ENCODE peak calls at places on chromosomes 1 and 21, in nine cellular contexts. W is mesothelial cell of epicardium; R is kidney epithelial cell; B is esophagus muscularis mucosa; A is CD8-positive, alpha-beta T cell; Q is Calu3; O is uterus; E is osteocyte; S is ascending aorta. K is an unnamed sample.

GRCh38 chr21:44087426-44088400 is 19.5 kb upstream of the PWP2 start:
- DNase-seq in A (no peak), Q (no peak), R (no peak), S (peak), W (peak), B (no peak), O (no peak), E (peak), K (peak)

GRCh38 chr21:18620421-18620820 is 216.8 kb upstream of the TMPRSS15 start:
- DNase-seq in A (no peak), O (no peak), S (no peak), Q (no peak), E (no peak), B (no peak), W (no peak), R (no peak), K (no peak)

GRCh38 chr1:118266436-118266835 is 81.4 kb upstream of the SPAG17 start:
- DNase-seq in E (no peak), S (no peak), O (no peak), A (no peak), R (peak), Q (no peak), W (no peak), B (no peak), K (no peak)

GRCh38 chr1:40096977-40097782 is at the start of gene PPT1:
- DNase-seq in R (peak), A (peak), E (peak), O (peak), B (peak), Q (peak), W (peak), S (peak), K (peak)

GRCh38 chr1:193212637-193213036 is 26.2 kb upstream of the B3GALT2 start:
- DNase-seq in S (no peak), O (no peak), Q (no peak), W (no peak), E (no peak), B (no peak), R (no peak), A (no peak), K (no peak)

GRCh38 chr1:214857716-214858115 is 224.8 kb upstream of the KCNK2 start:
- DNase-seq in O (no peak), R (no peak), S (no peak), A (no peak), E (no peak), Q (no peak), W (no peak), B (no peak), K (no peak)

GRCh38 chr1:226875641-226876295 is 5.4 kb downstream of the PSEN2 start:
- DNase-seq in Q (peak), A (peak), B (no peak), R (peak), W (no peak), S (no peak), E (peak), O (no peak), K (no peak)

GRCh38 chr21:27213328-27213727 is 246.4 kb upstream of the ADAMTS5 start:
- DNase-seq in S (no peak), Q (no peak), A (no peak), E (no peak), W (no peak), O (no peak), R (no peak), B (no peak), K (no peak)

GRCh38 chr1:167060141-167061072 is 29.8 kb downstream of the GPA33 start:
- DNase-seq in S (no peak), W (no peak), B (peak), R (no peak), Q (no peak), A (no peak), E (peak), O (no peak), K (no peak)

GRCh38 chr1:41822865-41823264 is 95.9 kb downstream of the HIVEP3 start:
- DNase-seq in O (no peak), R (no peak), S (no peak), Q (no peak), E (no peak), W (no peak), B (no peak), A (no peak), K (no peak)

GRCh38 chr1:45141247-45142003 is 65.0 kb downstream of the ZSWIM5 start:
- DNase-seq in R (no peak), O (no peak), A (no peak), S (no peak), Q (no peak), W (no peak), B (no peak), E (no peak), K (no peak)

GRCh38 chr21:37767984-37768383 is 148.3 kb downstream of the KCNJ6 start:
- DNase-seq in O (no peak), Q (no peak), A (no peak), S (no peak), B (no peak), E (no peak), W (no peak), R (no peak), K (no peak)

GRCh38 chr1:11156958-11157357 is 32.2 kb upstream of the ANGPTL7 start:
- DNase-seq in Q (no peak), B (no peak), E (no peak), A (no peak), W (no peak), S (no peak), O (no peak), R (no peak), K (no peak)

GRCh38 chr1:42998381-42998780 is 39.7 kb upstream of the SLC2A1 start:
- DNase-seq in A (no peak), R (no peak), B (no peak), E (no peak), O (no peak), S (no peak), Q (no peak), W (no peak), K (no peak)

GRCh38 chr1:244087611-244088010 is 36.5 kb downstream of the ZBTB18 start:
- DNase-seq in Q (no peak), S (peak), B (no peak), A (no peak), E (no peak), R (no peak), O (no peak), W (no peak), K (no peak)

GRCh38 chr1:48680411-48681035 is 96.2 kb downstream of the BEND5 start:
- DNase-seq in E (no peak), A (no peak), S (no peak), Q (no peak), B (no peak), W (no peak), R (no peak), O (no peak), K (no peak)
- TF ChIP-seq CTCF in E (no peak), A (no peak), S (no peak), Q (no peak), B (no peak), W (no peak), R (peak), O (no peak), K (no peak)

GRCh38 chr1:4655674-4656532 is 1.5 kb downstream of the AJAP1 start:
- DNase-seq in B (no peak), R (no peak), E (no peak), A (no peak), Q (peak), O (peak), W (peak), S (no peak), K (peak)
- TF ChIP-seq CTCF in B (peak), R (peak), E (peak), A (peak), Q (no peak), O (peak), W (peak), S (no peak), K (no peak)

GRCh38 chr1:4152266-4152665 is 252.2 kb upstream of the C1orf174 start:
- DNase-seq in O (no peak), A (no peak), S (no peak), E (no peak), Q (no peak), B (no peak), R (no peak), W (no peak), K (no peak)
- TF ChIP-seq CTCF in O (no peak), A (no peak), S (no peak), E (no peak), Q (no peak), B (no peak), R (no peak), W (no peak), K (no peak)

DNA sequence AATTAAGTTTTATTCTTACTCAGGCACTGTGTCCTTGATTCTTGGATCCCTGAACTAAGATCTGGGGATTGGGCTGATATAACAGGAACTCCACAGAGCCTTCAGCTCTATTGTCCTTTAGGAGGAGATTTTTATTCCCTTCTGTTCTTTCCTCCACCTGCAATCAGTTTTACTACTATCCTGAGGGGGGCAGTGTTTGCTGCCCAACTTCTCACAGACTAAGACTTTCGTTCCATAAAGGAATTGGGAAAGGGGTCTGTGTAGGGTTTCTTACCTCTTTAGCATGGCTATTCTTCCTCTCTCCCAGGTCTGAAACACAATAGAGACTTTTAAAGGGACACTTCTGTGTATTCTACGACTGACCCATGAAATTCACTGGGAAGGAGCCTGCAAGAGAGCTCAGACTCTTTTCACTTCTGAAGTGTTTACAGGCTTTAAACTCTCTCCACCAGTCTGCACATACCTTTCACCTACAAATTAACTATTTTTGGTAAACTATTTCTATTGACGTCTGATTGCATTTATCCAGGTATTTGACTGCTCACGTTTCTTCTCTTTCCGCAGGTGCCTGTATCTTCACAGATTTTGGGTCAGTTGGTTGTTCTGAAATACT is 103.3 kb upstream of the DEPDC1 start:
- DNase-seq in A (no peak), O (no peak), W (no peak), S (no peak), E (no peak), B (no peak), Q (peak), R (no peak), K (no peak)
- TF ChIP-seq CTCF in A (no peak), O (peak), W (peak), S (peak), E (peak), B (peak), Q (peak), R (peak), K (no peak)